ENCODE peak calls at places on chromosomes 1 and 21, in nine cellular contexts. I is suprapubic skin, J is Panc1, V is spleen, T is H1, G is HepG2, P is GM23338, X is HCT116, U is stomach. C is an unnamed sample.

GRCh38 chr1:180278193-180278556 is 48.1 kb downstream of the LHX4 start:
- DNase-seq in I (no peak), J (no peak), V (no peak), T (no peak), G (no peak), P (no peak), X (no peak), U (no peak), C (no peak)

GRCh38 chr1:107142370-107142668 is 1.5 kb downstream of the NTNG1 start:
- DNase-seq in I (no peak), J (no peak), V (no peak), T (no peak), G (no peak), P (no peak), X (no peak), U (no peak), C (no peak)

GRCh38 chr1:60101516-60101915 is 27.9 kb upstream of the C1orf87 start:
- DNase-seq in I (no peak), J (no peak), V (no peak), T (no peak), G (no peak), P (no peak), X (no peak), U (no peak), C (no peak)

GRCh38 chr1:23558140-23558871 is 995 bp downstream of the ID3 start:
- DNase-seq in I (peak), J (no peak), V (peak), T (no peak), G (peak), P (peak), X (peak), U (peak), C (peak)

GRCh38 chr1:10387611-10388386 is 11.1 kb upstream of the PGD start:
- DNase-seq in I (no peak), J (no peak), V (no peak), T (no peak), G (no peak), P (peak), X (no peak), U (no peak), C (no peak)

GRCh38 chr21:24148461-24148860 is 1458.8 kb downstream of the MRPL39 start:
- DNase-seq in I (no peak), J (no peak), V (no peak), T (no peak), G (no peak), P (no peak), X (no peak), U (no peak), C (no peak)

GRCh38 chr1:8276173-8276914 is 41.6 kb upstream of the SLC45A1 start:
- DNase-seq in I (no peak), J (no peak), V (no peak), T (no peak), G (no peak), P (no peak), X (no peak), U (no peak), C (no peak)

GRCh38 chr21:37748351-37748750 is 167.9 kb downstream of the KCNJ6 start:
- DNase-seq in I (no peak), J (no peak), V (no peak), T (no peak), G (no peak), P (no peak), X (no peak), U (no peak), C (no peak)

GRCh38 chr1:202798260-202798659 is 10.0 kb downstream of the KDM5B start:
- DNase-seq in I (no peak), J (no peak), V (no peak), T (no peak), G (no peak), P (no peak), X (no peak), U (no peak), C (no peak)

GRCh38 chr1:236282719-236283118 is 961 bp upstream of the ERO1B start:
- DNase-seq in I (no peak), J (no peak), V (no peak), T (no peak), G (no peak), P (peak), X (no peak), U (no peak), C (no peak)

GRCh38 chr1:192485692-192486436 is 89.7 kb upstream of the RGS1 start:
- DNase-seq in I (peak), J (no peak), V (no peak), T (no peak), G (peak), P (no peak), X (no peak), U (peak), C (peak)

GRCh38 chr1:89739013-89739843 is 81.6 kb upstream of the LRRC8D start:
- DNase-seq in I (no peak), J (no peak), V (no peak), T (no peak), G (no peak), P (no peak), X (no peak), U (no peak), C (no peak)

GRCh38 chr1:53899206-53899628 is 5.2 kb downstream of the DIO1 start:
- DNase-seq in I (no peak), J (no peak), V (no peak), T (no peak), G (peak), P (no peak), X (no peak), U (peak), C (peak)

GRCh38 chr1:62110198-62110817 is 84.3 kb upstream of the L1TD1 start:
- DNase-seq in I (no peak), J (no peak), V (no peak), T (no peak), G (no peak), P (peak), X (no peak), U (no peak), C (no peak)

GRCh38 chr1:3402258-3403010 is 52.0 kb upstream of the ARHGEF16 start:
- DNase-seq in I (no peak), J (no peak), V (no peak), T (no peak), G (no peak), P (no peak), X (no peak), U (no peak), C (no peak)
- TF ChIP-seq POLR2AphosphoS5 in I (no peak), J (no peak), V (no peak), T (no peak), G (no peak), P (no peak), X (no peak), U (no peak), C (no peak)

DNA sequence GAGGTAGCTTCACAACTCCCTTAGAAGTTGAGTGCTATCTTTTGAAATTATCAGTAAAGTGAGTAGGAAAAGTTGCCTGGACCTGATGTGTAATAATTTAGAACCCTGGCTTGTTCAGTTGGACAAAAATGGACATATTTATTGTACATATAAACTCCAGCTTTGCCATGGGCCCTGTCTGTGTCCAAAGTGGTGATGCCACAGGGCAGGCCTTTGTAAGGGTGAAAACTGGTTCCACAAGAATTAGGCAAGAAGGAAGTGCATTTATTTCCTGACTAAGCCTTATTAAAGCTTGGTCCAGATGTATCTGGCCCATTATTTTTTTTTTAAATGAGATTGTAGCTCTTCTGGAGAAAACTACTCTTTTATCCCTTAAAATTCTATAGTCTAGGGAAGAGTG is 47.9 kb downstream of the MACO1 start:
- DNase-seq in I (no peak), J (no peak), V (no peak), T (no peak), G (no peak), P (no peak), X (no peak), U (no peak), C (no peak)
- H3K27ac ChIP-seq in I (no peak), J (no peak), V (no peak), T (no peak), G (no peak), P (no peak), X (no peak), U (no peak), C (no peak)

GRCh38 chr1:228379165-228379460 is 27.5 kb downstream of the TRIM11 start:
- DNase-seq in I (peak), J (no peak), V (no peak), T (no peak), G (no peak), P (peak), X (no peak), U (no peak), C (peak)
- H3K4me3 ChIP-seq in I (peak), J (peak), V (peak), T (peak), G (no peak), P (peak), X (peak), U (peak), C (peak)

GRCh38 chr1:168714012-168714411 is 15.0 kb downstream of the DPT start:
- DNase-seq in I (no peak), J (no peak), V (no peak), T (no peak), G (no peak), P (no peak), X (no peak), U (no peak), C (peak)

GRCh38 chr1:168708698-168709406 is 20.2 kb downstream of the DPT start:
- DNase-seq in I (no peak), J (no peak), V (no peak), T (no peak), G (no peak), P (no peak), X (no peak), U (no peak), C (no peak)

GRCh38 chr1:168706376-168706995 is 22.5 kb downstream of the DPT start:
- DNase-seq in I (no peak), J (no peak), V (no peak), T (no peak), G (no peak), P (no peak), X (no peak), U (no peak), C (no peak)

GRCh38 chr1:168709407-168709891 is 19.6 kb downstream of the DPT start:
- DNase-seq in I (no peak), J (no peak), V (no peak), T (no peak), G (no peak), P (no peak), X (no peak), U (no peak), C (no peak)

GRCh38 chr1:168709896-168710305 is 19.1 kb downstream of the DPT start:
- DNase-seq in I (no peak), J (peak), V (no peak), T (no peak), G (no peak), P (no peak), X (peak), U (no peak), C (no peak)
- TF ChIP-seq POLR2AphosphoS5 in I (no peak), J (no peak), V (no peak), T (no peak), G (no peak), P (no peak), X (no peak), U (no peak), C (peak)